ENCODE peak calls at places on chromosomes 2 and 18, in seven cellular contexts. M is Peyer's patch, D is left ventricle myocardium inferior, O is GM23248, P is keratinocyte, J is GM23338, F is uterus. K is an unnamed sample.

GRCh38 chr18:26103579-26103978 is 13.2 kb upstream of the SS18 start:
- DNase-seq in J (peak; percentile 84), O (no peak), D (no peak), M (no peak), P (no peak), F (no peak), K (no peak)

GRCh38 chr2:231680284-231680991 is 27.9 kb upstream of the PTMA start:
- DNase-seq in P (no peak), O (peak; percentile 50), M (no peak), D (no peak), J (peak; percentile 91), F (no peak), K (no peak)

GRCh38 chr18:58069721-58070292 is 25.8 kb downstream of the NEDD4L start:
- DNase-seq in J (peak; percentile 69), O (no peak), F (no peak), M (no peak), D (no peak), P (no peak), K (no peak)

GRCh38 chr2:169916623-169917022 is 89.4 kb downstream of the UBR3 start:
- DNase-seq in D (no peak), O (no peak), F (no peak), J (no peak), M (no peak), P (no peak), K (no peak)

GRCh38 chr2:27860111-27860510 is 30.1 kb downstream of the RBKS start:
- DNase-seq in P (peak; percentile 33), F (no peak), O (peak; percentile 87), D (no peak), J (no peak), M (no peak), K (no peak)

GRCh38 chr2:232438951-232439757 is 16.8 kb upstream of the ALPI start:
- DNase-seq in P (no peak), F (no peak), D (no peak), J (no peak), M (no peak), O (no peak), K (peak; percentile 36)

GRCh38 chr18:53796042-53796729 is 428.3 kb downstream of the MBD2 start:
- DNase-seq in O (peak; percentile 96), M (no peak), F (no peak), P (peak; percentile 65), D (no peak), J (no peak), K (peak; percentile 44)

GRCh38 chr18:58400337-58400885 is 228.5 kb downstream of the ALPK2 start:
- DNase-seq in F (no peak), J (no peak), P (no peak), M (no peak), D (no peak), O (peak; percentile 85), K (no peak)

GRCh38 chr18:68839701-68840100 is 41.8 kb downstream of the CCDC102B start:
- DNase-seq in D (no peak), O (peak; percentile 54), M (no peak), J (no peak), F (no peak), P (no peak), K (no peak)

GRCh38 chr2:19664651-19665050 is 237.1 kb downstream of the TTC32 start:
- DNase-seq in P (no peak), F (no peak), D (no peak), J (no peak), M (no peak), O (peak; percentile 40), K (no peak)

GRCh38 chr18:8830067-8831060 is 125.0 kb downstream of the MTCL1 start:
- DNase-seq in M (no peak), F (no peak), J (no peak), D (no peak), P (no peak), O (no peak), K (no peak)

GRCh38 chr2:179129574-179130238 is 79.8 kb upstream of the CCDC141 start:
- DNase-seq in P (no peak), D (no peak), F (no peak), J (peak; percentile 20), O (peak; percentile 37), M (no peak), K (no peak)

GRCh38 chr2:191245046-191245868 is at the start of gene MYO1B:
- DNase-seq in D (peak; percentile 80), J (peak; percentile 87), P (no peak), M (peak; percentile 34), O (peak; percentile 85), F (peak; percentile 76), K (peak; percentile 89)

DNA sequence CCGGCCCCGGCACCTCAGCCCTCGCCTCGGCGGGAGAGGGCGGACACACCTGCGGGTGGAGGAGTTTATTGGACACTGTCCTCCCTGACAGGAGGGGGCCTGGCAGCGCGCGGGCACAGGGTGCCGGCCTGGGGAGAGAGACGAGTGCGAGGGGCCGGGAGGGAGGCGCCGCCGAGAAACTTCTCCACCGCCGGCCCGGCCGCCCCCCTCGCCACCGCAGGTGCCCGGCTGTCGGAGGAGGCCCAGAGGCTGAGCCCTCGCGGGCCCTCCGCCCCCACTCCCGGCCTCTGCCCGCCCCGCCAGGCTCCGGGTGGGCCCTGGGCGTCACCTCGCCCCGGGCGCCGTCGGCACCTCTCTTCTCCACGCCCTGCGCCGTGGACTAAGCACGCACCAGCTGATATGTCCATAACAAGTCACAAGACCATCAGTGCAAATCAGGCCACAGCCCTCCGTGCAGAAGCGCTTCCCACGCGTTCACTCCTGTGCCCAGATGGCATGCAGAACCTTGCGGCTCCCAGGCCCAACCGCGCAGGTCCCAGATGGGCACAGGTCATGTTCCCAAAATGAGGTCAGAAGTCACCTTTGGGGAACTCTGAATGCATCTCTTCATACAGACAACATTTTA is 311.2 kb downstream of the CELF4 start:
- DNase-seq in F (no peak), O (peak; percentile 14), D (no peak), J (peak; percentile 28), M (no peak), P (no peak), K (no peak)
- H3K4me3 ChIP-seq in F (no peak overlapping the region), O (peak overlapping the region; percentile 22), D (peak overlapping the region; percentile 66), J (peak overlapping the region; percentile 74), M (peak overlapping the region; percentile 53), P (no peak overlapping the region), K (no peak overlapping the region)

DNA sequence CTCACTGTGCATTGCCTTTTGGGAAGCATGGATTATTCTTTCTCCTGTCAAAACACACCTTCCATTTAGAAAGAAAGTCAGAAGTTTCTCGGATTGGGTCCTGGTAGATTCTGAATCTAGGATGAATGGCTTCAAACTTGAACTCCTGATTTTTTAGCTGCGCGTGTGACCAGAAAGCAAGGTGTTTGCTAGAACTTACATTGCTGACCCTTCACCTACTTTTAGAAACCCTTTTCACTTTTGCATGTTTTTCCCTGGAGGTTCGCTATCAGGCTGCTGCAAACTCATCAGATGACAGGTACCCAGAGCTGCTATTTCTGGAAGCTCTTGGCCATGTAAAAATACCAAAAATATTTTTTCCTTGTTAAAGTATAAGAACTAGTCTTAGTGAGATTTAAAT is 132.0 kb downstream of the QPCT start:
- DNase-seq in P (no peak), D (no peak), F (no peak), J (no peak), O (no peak), M (no peak), K (no peak)
- H3K27ac ChIP-seq in P (no peak overlapping the region), D (no peak overlapping the region), F (no peak overlapping the region), J (no peak overlapping the region), O (no peak overlapping the region), M (no peak overlapping the region), K (no peak overlapping the region)

GRCh38 chr2:1660656-1661650 is 83.4 kb downstream of the PXDN start:
- DNase-seq in J (no peak), M (no peak), F (no peak), O (no peak), P (no peak), D (no peak), K (no peak)
- H3K4me1 ChIP-seq in J (no peaks in the 10 kb centered on the region), M (no peaks in the 10 kb centered on the region), F (no peaks in the 10 kb centered on the region), O (peaks cover under 1% of the 10 kb centered on the region), P (no peaks in the 10 kb centered on the region), D (no peaks in the 10 kb centered on the region), K (peaks cover 6% of the 10 kb centered on the region)

GRCh38 chr2:121293450-121294325 is 8.7 kb upstream of the TFCP2L1 start:
- DNase-seq in J (no peak), F (no peak), M (no peak), P (no peak), D (peak; percentile 35), O (no peak), K (no peak)
- H3K4me3 ChIP-seq in J (no peak overlapping the region), F (no peak overlapping the region), M (no peak overlapping the region), P (no peak overlapping the region), D (no peak overlapping the region), O (no peak overlapping the region), K (no peak overlapping the region)

DNA sequence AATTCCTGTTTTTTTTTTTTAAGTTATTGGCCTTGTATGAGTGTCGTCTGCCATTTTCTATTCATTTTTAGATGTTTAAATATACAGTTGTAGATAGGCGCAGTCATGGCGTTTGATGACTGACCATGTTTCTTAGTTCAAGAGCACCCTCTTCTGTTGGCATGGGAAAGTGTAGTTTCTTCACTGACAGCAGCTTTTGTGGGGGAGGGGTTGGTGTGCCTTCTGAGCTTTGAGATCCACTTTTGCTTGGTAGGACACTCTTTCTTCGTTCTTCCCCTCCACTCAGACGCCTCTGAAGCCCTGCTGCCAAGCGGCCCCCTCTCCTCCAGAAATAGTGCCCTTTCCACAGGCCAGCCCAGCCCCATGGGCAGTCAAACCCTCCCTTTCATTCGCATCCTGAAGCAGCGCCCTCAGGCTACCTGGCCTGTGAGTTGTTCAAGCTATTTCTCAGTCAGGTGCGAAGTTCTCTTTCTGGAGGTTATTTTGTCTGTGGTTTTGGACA is 492.0 kb downstream of the TNS1 start:
- DNase-seq in O (peak; percentile 91), D (peak; percentile 18), M (peak; percentile 21), P (peak; percentile 25), F (peak; percentile 66), J (peak; percentile 90), K (peak; percentile 75)
- H3K27ac ChIP-seq in O (no peak overlapping the region), D (no peak overlapping the region), M (no peak overlapping the region), P (no peak overlapping the region), F (peak overlapping the region; percentile 25), J (no peak overlapping the region), K (peak overlapping the region; percentile 27)

GRCh38 chr2:203532957-203533695 is 2.0 kb downstream of the RAPH1 start:
- DNase-seq in J (peak; percentile 79), F (no peak), M (no peak), P (no peak), D (no peak), O (peak; percentile 83), K (peak; percentile 26)

GRCh38 chr2:203527719-203528118 is 7.4 kb downstream of the RAPH1 start:
- DNase-seq in D (no peak), J (no peak), P (no peak), O (no peak), M (no peak), F (no peak), K (no peak)
- H3K4me1 ChIP-seq in D (peaks cover 37% of the 10 kb centered on the region), J (peaks cover 17% of the 10 kb centered on the region), P (no peaks in the 10 kb centered on the region), O (peaks cover 55% of the 10 kb centered on the region), M (no peaks in the 10 kb centered on the region), F (no peaks in the 10 kb centered on the region), K (peaks cover 1% of the 10 kb centered on the region)

GRCh38 chr2:15965564-15966019 is 25.2 kb downstream of the MYCN start:
- DNase-seq in O (no peak), M (no peak), P (no peak), J (no peak), D (no peak), F (no peak), K (no peak)
- H3K4me3 ChIP-seq in O (no peak overlapping the region), M (no peak overlapping the region), P (no peak overlapping the region), J (no peak overlapping the region), D (no peak overlapping the region), F (no peak overlapping the region), K (no peak overlapping the region)

GRCh38 chr2:55247025-55247424 is 14.5 kb downstream of the RPS27A start:
- DNase-seq in M (no peak), D (no peak), P (no peak), O (no peak), F (no peak), J (no peak), K (no peak)
- H3K27ac ChIP-seq in M (no peak overlapping the region), D (no peak overlapping the region), P (no peak overlapping the region), O (no peak overlapping the region), F (no peak overlapping the region), J (no peak overlapping the region), K (no peak overlapping the region)

K was measured in SJSA1.